ENCODE peak calls at places on chromosomes 3 and 15, in seven cellular contexts. Y is T-helper 2 cell, O is dorsolateral prefrontal cortex, B is substantia nigra, Q is memory B cell, U is NCI-H1092, V is HFF-Myc. C is an unnamed sample.

GRCh38 chr3:177930771-177931170 is 605.5 kb upstream of the KCNMB2 start:
- DNase-seq in Q (no peak), B (no peak), U (no peak), V (no peak), Y (no peak), O (no peak), C (no peak)

GRCh38 chr3:46851364-46852328 is 11.6 kb downstream of the MYL3 start:
- DNase-seq in Q (no peak), Y (no peak), O (peak), V (no peak), U (no peak), B (no peak), C (no peak)

GRCh38 chr3:173911446-173911845 is 513.9 kb downstream of the NLGN1 start:
- DNase-seq in U (no peak), Y (no peak), B (peak), O (peak), Q (no peak), V (no peak), C (no peak)

GRCh38 chr15:62248277-62248974 is 83.3 kb upstream of the C2CD4B start:
- DNase-seq in O (no peak), U (no peak), B (no peak), V (no peak), Q (no peak), Y (no peak), C (no peak)

GRCh38 chr3:85270488-85270887 is 311.7 kb downstream of the CADM2 start:
- DNase-seq in V (no peak), Q (no peak), B (no peak), U (no peak), O (no peak), Y (no peak), C (no peak)

GRCh38 chr15:89408512-89409183 is 74.0 kb upstream of the POLG start:
- DNase-seq in Q (no peak), V (no peak), O (no peak), U (no peak), B (no peak), Y (no peak), C (no peak)

GRCh38 chr15:84715442-84716035 is 400 bp downstream of the SEC11A start:
- DNase-seq in V (no peak), B (no peak), Q (peak), U (no peak), O (peak), Y (peak), C (no peak)

GRCh38 chr15:69398541-69398940 is 15.6 kb upstream of the KIF23 start:
- DNase-seq in Y (no peak), O (no peak), B (no peak), V (no peak), Q (no peak), U (no peak), C (no peak)

GRCh38 chr15:32119286-32119685 is 89.0 kb downstream of the CHRNA7 start:
- DNase-seq in V (no peak), O (no peak), Q (no peak), Y (no peak), U (no peak), B (no peak), C (no peak)

GRCh38 chr3:184786271-184787010 is 25.5 kb upstream of the VPS8 start:
- DNase-seq in Y (no peak), Q (no peak), V (peak), U (no peak), B (no peak), O (no peak), C (no peak)

GRCh38 chr3:11379824-11380281 is 107.7 kb downstream of the ATG7 start:
- DNase-seq in B (no peak), O (no peak), Y (no peak), U (no peak), V (no peak), Q (no peak), C (no peak)

GRCh38 chr15:60004019-60004845 is at the start of gene FOXB1:
- DNase-seq in B (no peak), Y (no peak), V (no peak), O (no peak), Q (no peak), U (no peak), C (no peak)

GRCh38 chr3:104687362-104687761 is 679.3 kb upstream of the ALCAM start:
- DNase-seq in Q (no peak), V (no peak), Y (no peak), B (no peak), U (no peak), O (no peak), C (no peak)

GRCh38 chr3:40057077-40057476 is 247.7 kb downstream of the MYRIP start:
- DNase-seq in Q (no peak), O (no peak), Y (no peak), V (no peak), U (no peak), B (no peak), C (no peak)

GRCh38 chr3:173411288-173412064 is 13.9 kb downstream of the NLGN1 start:
- DNase-seq in Y (no peak), U (peak), O (peak), V (no peak), B (no peak), Q (no peak), C (no peak)

GRCh38 chr3:21670386-21670785 is 80.6 kb downstream of the ZNF385D start:
- DNase-seq in B (no peak), U (no peak), Q (no peak), O (no peak), Y (no peak), V (no peak), C (no peak)

GRCh38 chr3:192835818-192836468 is 81.7 kb downstream of the MB21D2 start:
- DNase-seq in Y (no peak), O (no peak), B (no peak), U (no peak), Q (no peak), V (no peak), C (no peak)

GRCh38 chr15:35991386-35991785 is 445.4 kb upstream of the DPH6 start:
- DNase-seq in U (no peak), O (no peak), Y (no peak), Q (no peak), V (no peak), B (no peak), C (no peak)

GRCh38 chr3:157438371-157438735 is 1.7 kb downstream of the PTX3 start:
- DNase-seq in O (no peak), Q (no peak), Y (no peak), U (no peak), B (no peak), V (no peak), C (no peak)

GRCh38 chr3:195558602-195559001 is 15.5 kb upstream of the PPP1R2 start:
- DNase-seq in O (no peak), B (no peak), Y (no peak), V (peak), Q (peak), U (no peak), C (no peak)

GRCh38 chr15:76575177-76576078 is 238.9 kb downstream of the ISL2 start:
- DNase-seq in B (no peak), Y (no peak), O (no peak), V (no peak), Q (no peak), U (no peak), C (no peak)

GRCh38 chr3:194760740-194761139 is 75.1 kb downstream of the FAM43A start:
- DNase-seq in B (no peak), Q (no peak), V (no peak), Y (no peak), U (no peak), O (no peak), C (no peak)

GRCh38 chr3:14125193-14126016 is 553 bp downstream of the TMEM43 start:
- DNase-seq in V (peak), Y (peak), O (no peak), B (no peak), U (peak), Q (no peak), C (no peak)

GRCh38 chr3:72535789-72536188 is 312.5 kb downstream of the SHQ1 start:
- DNase-seq in B (no peak), U (no peak), V (no peak), O (no peak), Y (no peak), Q (no peak), C (no peak)

GRCh38 chr3:128492353-128493220 is at the start of gene GATA2:
- DNase-seq in V (no peak), B (no peak), U (no peak), Q (peak), Y (no peak), O (no peak), C (no peak)

GRCh38 chr3:160675566-160676124 is 1.3 kb upstream of the ARL14 start:
- DNase-seq in B (no peak), V (no peak), U (no peak), Y (no peak), O (no peak), Q (no peak), C (no peak)

GRCh38 chr3:128170866-128171516 is 17.7 kb downstream of the EEFSEC start:
- DNase-seq in Y (no peak), O (peak), U (peak), V (peak), Q (no peak), B (peak), C (peak)

GRCh38 chr3:100893590-100893989 is 99.6 kb downstream of the ABI3BP start:
- DNase-seq in V (no peak), Q (no peak), Y (no peak), O (no peak), B (no peak), U (no peak), C (no peak)

GRCh38 chr15:72117448-72117697 is 577 bp downstream of the MYO9A start:
- DNase-seq in Y (peak), U (no peak), V (no peak), O (no peak), B (no peak), Q (peak), C (no peak)

C was measured in amygdala.